ENCODE peak calls at places on chromosomes 13 and 19, in five cellular contexts. L is vagina, M is K562, C is upper lobe of left lung, H is SK-N-SH. F is an unnamed sample. For H3K27me3, the result is how much of the 10 kb centered on the place peaks cover.

GRCh38 chr13:113029487-113030258 is 60.7 kb downstream of the MCF2L start:
- DNase-seq in M (peak), H (peak), C (no peak), L (no peak), F (no peak)

GRCh38 chr19:4140237-4140711 is 13.2 kb upstream of the CREB3L3 start:
- DNase-seq in M (peak), H (peak), L (no peak), C (peak), F (no peak)

GRCh38 chr13:100529666-100530065 is 58.9 kb downstream of the GGACT start:
- DNase-seq in C (no peak), L (no peak), M (no peak), H (no peak), F (no peak)

GRCh38 chr19:29878973-29879654 is 62.9 kb upstream of the URI1 start:
- DNase-seq in H (peak), M (peak), L (no peak), C (no peak), F (no peak)

GRCh38 chr19:5364674-5365073 is 24.1 kb upstream of the PTPRS start:
- DNase-seq in M (no peak), C (no peak), L (no peak), H (peak), F (no peak)

GRCh38 chr19:18294467-18294864 is 13.0 kb upstream of the JUND start:
- DNase-seq in M (no peak), H (peak), L (no peak), C (peak), F (no peak)

GRCh38 chr13:19618925-19619324 is 14.5 kb upstream of the MPHOSPH8 start:
- DNase-seq in H (peak), L (no peak), M (peak), C (no peak), F (no peak)

GRCh38 chr19:55117063-55117635 is 288 bp downstream of the PPP1R12C start:
- DNase-seq in M (no peak), C (peak), H (no peak), L (no peak), F (peak)

GRCh38 chr19:23770672-23771250 is 12.1 kb upstream of the ZNF681 start:
- DNase-seq in L (no peak), H (no peak), M (no peak), C (no peak), F (no peak)

GRCh38 chr13:94656766-94657165 is 55.1 kb downstream of the GPR180 start:
- DNase-seq in C (no peak), L (no peak), H (no peak), M (peak), F (no peak)

GRCh38 chr13:21813844-21814243 is 143.0 kb downstream of the FGF9 start:
- DNase-seq in H (no peak), L (no peak), C (no peak), M (no peak), F (no peak)

DNA sequence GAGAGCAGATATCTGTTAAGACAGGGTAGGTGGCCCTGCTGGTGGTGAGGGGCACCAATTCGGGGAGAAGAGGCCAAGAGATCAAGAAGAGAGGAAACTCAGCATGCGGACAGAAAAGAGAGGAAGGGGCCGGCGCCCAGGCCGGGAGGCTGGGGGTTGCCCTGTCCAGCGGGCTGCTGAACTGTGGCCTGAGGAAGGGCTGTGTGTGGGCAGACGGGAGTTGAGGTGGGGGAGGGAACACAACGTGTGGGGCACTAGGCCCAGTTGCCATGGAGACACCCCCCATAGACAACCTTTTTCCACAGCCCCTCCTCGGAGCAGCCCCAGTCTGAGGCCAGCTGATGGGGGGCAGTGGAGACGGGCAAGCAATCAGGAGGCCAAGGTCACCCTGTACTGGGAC is 2.5 kb upstream of the CACNG8 start:
- DNase-seq in L (no peak), H (peak), C (no peak), M (no peak), F (no peak)
- H3K27me3 ChIP-seq in L (under half), H (under half), C (under half), M (under half), F (under half)

DNA sequence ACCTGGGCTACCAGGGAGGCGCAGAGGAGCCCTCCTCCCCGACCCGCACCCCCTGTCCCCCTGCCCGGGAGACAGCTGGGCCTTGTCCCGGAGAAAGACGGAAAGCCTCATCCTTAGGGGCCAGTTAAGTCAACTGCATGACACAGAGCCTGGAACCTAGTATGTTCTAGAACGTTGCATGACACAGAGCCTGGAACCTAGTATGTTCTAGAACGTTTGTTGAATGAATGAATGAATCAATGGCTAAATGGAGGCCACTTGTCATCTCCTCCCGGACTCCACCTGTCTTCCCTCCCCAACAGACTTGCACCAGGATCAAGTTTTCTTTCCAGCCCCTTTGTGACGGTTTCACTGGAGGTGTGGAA is 706 bp downstream of the SERP2 start:
- DNase-seq in C (no peak), M (no peak), H (no peak), L (no peak), F (no peak)
- TF ChIP-seq POLR2AphosphoS5 in C (no peak), M (no peak), H (no peak), L (peak), F (no peak)

GRCh38 chr13:60120617-60121016 is 43.1 kb downstream of the DIAPH3 start:
- DNase-seq in L (no peak), M (no peak), C (no peak), H (no peak), F (no peak)

DNA sequence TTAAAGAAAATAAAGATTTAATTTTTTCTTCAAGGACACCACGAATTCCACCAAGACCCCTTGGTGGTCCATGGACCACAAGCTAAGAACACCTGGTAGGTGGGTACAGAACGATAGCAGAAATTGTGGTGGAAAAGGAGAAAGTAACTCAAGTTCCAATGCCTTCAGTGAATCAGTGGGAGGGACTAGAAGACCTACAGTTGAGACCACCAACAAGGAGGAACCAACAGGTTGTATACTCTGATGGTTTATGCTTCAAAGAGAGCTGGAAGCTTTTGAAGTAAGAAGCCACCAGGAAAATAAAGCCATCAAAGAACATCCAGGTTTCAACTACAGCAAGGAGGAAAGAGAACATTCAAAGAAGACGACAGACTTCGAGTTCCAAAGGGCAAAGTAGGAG is 42.4 kb downstream of the DIAPH3 start:
- DNase-seq in C (no peak), L (no peak), M (no peak), H (no peak), F (no peak)
- H3K27me3 ChIP-seq in C (under half), L (under half), M (under half), H (under half), F (under half)

GRCh38 chr19:34772697-34773554 is at the start of gene ZNF599:
- DNase-seq in H (peak), M (peak), L (peak), C (peak), F (peak)
- TF ChIP-seq POLR2AphosphoS5 in H (peak), M (no peak), L (peak), C (peak), F (peak)

GRCh38 chr19:15813916-15814315 is 1.5 kb downstream of the OR10H1 start:
- DNase-seq in M (no peak), L (no peak), H (no peak), C (no peak), F (no peak)
- H3K27me3 ChIP-seq in M (under half), L (under half), H (under half), C (under half), F (under half)

DNA sequence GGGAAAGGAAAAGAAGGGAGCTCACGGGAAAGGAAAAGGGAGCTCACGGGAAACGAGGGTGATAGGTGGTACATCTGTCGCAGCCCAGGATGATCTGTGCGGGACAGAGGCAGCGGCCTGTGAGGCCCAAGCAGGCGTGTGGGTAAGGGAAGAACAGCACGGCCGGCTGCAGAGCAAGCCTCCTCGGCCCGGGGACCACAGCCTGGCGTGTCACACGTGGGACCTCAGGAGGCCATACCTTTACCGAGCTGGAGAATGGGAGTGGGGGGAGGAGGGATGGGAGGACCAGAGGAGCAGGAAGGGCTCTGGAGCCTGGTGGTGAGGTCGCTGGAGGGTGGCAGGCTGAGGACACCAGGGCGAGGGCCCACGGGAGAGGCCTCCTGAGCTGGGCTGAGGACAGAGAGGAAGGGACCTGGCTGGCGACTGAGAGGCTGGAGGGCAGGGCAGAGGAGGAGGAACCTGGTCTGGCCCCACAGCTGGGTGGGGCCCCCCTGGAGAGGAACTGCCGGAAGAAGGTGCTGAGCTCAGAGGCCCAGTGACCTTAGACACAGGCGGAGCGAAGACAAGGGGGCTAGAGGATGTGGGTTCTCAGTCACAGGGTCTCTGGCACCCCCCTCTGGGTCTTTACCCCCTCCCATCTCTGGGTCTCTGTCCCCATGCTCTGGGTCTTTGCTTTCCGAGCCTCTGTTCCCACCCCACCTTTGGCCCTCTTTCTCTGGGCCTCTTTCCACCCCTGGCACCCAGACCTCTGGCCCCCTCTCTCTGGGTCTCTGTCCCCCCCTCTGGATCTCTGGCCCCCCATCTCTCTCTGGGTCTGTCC is 2.9 kb upstream of the FTL start:
- DNase-seq in H (no peak), L (peak), M (peak), C (peak), F (no peak)
- TF ChIP-seq POLR2AphosphoS5 in H (peak), L (no peak), M (peak), C (peak), F (no peak)